ENCODE peak calls at places on chromosomes 6 and 20, in four cellular contexts. N, V, H and U are unnamed samples.

GRCh38 chr6:111795558-111795957 is 77.7 kb downstream of the FYN start:
- DNase-seq in N (no peak), V (no peak), H (no peak), U (no peak)

GRCh38 chr6:89037156-89037900 is 43.2 kb upstream of the PNRC1 start:
- DNase-seq in N (peak; percentile 31), V (no peak), H (peak; percentile 50), U (peak; percentile 73)

GRCh38 chr6:4253604-4254211 is 118.3 kb upstream of the ECI2 start:
- DNase-seq in N (peak; percentile 51), V (no peak), H (no peak), U (no peak)

GRCh38 chr6:35085359-35086281 is 55.5 kb downstream of the TCP11 start:
- DNase-seq in N (no peak), V (no peak), H (peak; percentile 52), U (no peak)

GRCh38 chr6:144675231-144675861 is 390.2 kb downstream of the UTRN start:
- DNase-seq in N (peak; percentile 45), V (peak; percentile 34), H (no peak), U (no peak)

GRCh38 chr6:51292659-51293058 is 474.0 kb downstream of the TFAP2B start:
- DNase-seq in N (no peak), V (no peak), H (no peak), U (no peak)

GRCh38 chr6:11009353-11009752 is 34.8 kb downstream of the ELOVL2 start:
- DNase-seq in N (no peak), V (no peak), H (no peak), U (no peak)

GRCh38 chr6:154815938-154816820 is 83.0 kb downstream of the SCAF8 start:
- DNase-seq in N (no peak), V (no peak), H (no peak), U (no peak)

GRCh38 chr6:38169826-38170526 is 350.4 kb downstream of the ZFAND3 start:
- DNase-seq in N (no peak), V (no peak), H (no peak), U (no peak)

GRCh38 chr6:121615493-121615892 is 180.0 kb downstream of the GJA1 start:
- DNase-seq in N (no peak), V (no peak), H (no peak), U (no peak)

GRCh38 chr6:131368077-131368911 is 204.7 kb upstream of the ARG1 start:
- DNase-seq in N (peak; percentile 67), V (peak; percentile 61), H (no peak), U (peak; percentile 20)

GRCh38 chr6:152605342-152605741 is 31.8 kb downstream of the SYNE1 start:
- DNase-seq in N (no peak), V (no peak), H (no peak), U (no peak)

GRCh38 chr6:93784794-93785757 is 365.7 kb upstream of the EPHA7 start:
- DNase-seq in N (no peak), V (no peak), H (no peak), U (no peak)

GRCh38 chr20:41927655-41928054 is 309.5 kb upstream of the CHD6 start:
- DNase-seq in N (no peak), V (no peak), H (no peak), U (no peak)

GRCh38 chr20:9203081-9203447 is 134.2 kb downstream of the PLCB4 start:
- DNase-seq in N (no peak), V (no peak), H (no peak), U (no peak)

GRCh38 chr6:2807342-2808090 is 34.1 kb downstream of the SERPINB1 start:
- DNase-seq in N (peak; percentile 27), V (no peak), H (no peak), U (no peak)
- H3K27ac ChIP-seq in N (no peak overlapping the region), V (peak overlapping the region; percentile 17), H (no peak overlapping the region), U (peak overlapping the region; percentile 23)

DNA sequence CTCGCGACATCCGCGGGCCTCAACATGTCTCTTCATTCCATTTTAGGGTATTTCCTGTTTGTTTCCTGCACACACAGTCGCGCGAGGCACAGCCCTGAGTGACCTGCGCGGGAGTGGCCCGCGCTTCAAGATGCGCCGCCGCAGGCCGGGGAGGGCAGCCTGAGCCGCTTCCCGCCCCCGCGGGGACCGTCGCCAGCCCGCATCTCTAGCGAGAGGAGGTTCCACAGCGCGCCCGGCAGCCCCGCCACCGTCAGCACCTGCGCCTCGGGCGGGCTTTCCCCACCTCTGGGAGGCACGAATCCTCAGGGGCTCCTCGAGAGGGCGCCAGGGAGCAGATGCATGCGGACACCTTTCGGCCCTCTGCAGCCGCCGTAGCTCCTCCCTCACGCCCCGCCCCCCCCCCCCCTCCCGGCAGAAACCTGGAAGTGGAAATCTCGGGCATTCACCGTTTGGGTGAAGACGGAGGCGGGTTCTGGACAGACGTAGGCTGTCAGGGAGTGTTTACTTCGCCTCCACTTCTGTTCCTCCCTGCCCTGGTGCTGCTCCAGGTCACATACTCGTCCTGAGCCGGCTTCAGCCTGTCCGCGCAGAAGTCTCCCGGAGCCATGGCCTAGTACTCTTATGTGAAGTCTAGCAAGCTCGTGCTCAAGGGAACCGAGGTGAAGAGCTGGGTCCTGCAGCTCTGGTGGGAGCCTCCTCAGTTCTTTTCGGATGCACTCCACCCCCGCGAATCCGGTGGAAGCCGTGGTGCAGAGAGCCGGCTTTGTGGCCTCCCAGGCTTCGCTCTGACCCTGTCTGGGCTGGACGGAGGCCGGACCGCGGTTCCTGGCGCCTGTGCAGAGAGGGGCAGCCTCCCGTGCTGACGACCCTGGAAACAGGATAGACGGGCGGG is 880.5 kb upstream of the DEFB115 start:
- DNase-seq in N (peak; percentile 84), V (peak; percentile 77), H (peak; percentile 68), U (peak; percentile 91)
- TF ChIP-seq CTCF in N (no peak), V (peak; percentile 80), H (peak; percentile 81), U (peak; percentile 54)

GRCh38 chr20:57690525-57690924 is 19.3 kb downstream of the PMEPA1 start:
- DNase-seq in N (no peak), V (no peak), H (no peak), U (no peak)

GRCh38 chr20:57692393-57692792 is 17.4 kb downstream of the PMEPA1 start:
- DNase-seq in N (no peak), V (no peak), H (no peak), U (no peak)

GRCh38 chr20:57688864-57689263 is 21.0 kb downstream of the PMEPA1 start:
- DNase-seq in N (no peak), V (peak; percentile 76), H (peak; percentile 83), U (peak; percentile 73)

GRCh38 chr20:57688295-57688694 is 21.5 kb downstream of the PMEPA1 start:
- DNase-seq in N (no peak), V (no peak), H (no peak), U (no peak)

GRCh38 chr20:57689745-57690481 is 19.9 kb downstream of the PMEPA1 start:
- DNase-seq in N (no peak), V (no peak), H (no peak), U (no peak)
- H3K4me1 ChIP-seq in N (peaks cover 22% of the 10 kb centered on the region), V (peaks cover 91% of the 10 kb centered on the region), H (peaks cover 86% of the 10 kb centered on the region), U (peaks cover 41% of the 10 kb centered on the region)

DNA sequence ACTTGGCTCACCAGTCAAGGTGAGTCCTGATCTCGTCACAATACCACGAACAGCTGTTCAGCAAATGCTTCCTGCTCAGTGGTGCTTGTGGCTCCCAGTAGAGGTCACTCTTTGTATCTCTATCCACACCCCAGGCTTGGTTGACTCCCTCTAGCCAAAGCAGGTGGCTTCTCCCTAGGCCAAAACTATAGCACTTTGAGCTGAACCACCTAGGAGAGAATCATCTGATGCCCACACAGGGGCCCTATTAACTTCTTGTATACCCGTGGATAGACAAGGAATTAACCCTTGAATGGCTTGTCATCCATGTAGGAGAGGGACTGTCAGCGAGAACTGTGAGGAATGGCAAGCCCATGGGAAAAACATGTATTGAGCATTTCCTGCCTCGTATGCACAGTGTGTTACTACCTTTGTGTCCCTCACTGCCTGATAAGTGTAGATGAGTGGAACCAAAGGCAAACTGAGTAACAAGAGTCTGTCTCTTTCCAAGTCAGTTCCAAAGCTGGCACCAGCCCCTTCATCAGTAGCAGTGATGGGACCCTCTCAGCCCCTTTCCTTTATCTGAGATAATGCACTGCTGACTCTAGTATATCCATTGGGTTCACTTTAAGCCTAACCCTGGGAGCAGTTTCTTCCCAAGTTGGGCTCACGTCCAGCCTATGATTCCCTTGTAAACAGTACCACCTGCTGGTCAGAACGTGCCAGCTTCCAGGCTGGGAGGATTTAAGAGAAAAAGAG is 42.5 kb downstream of the EIF2S2 start:
- DNase-seq in N (peak; percentile 74), V (peak; percentile 78), H (peak; percentile 84), U (peak; percentile 63)
- H3K27ac ChIP-seq in N (no peak overlapping the region), V (peak overlapping the region; percentile 14), H (no peak overlapping the region), U (peak overlapping the region; percentile 73)

DNA sequence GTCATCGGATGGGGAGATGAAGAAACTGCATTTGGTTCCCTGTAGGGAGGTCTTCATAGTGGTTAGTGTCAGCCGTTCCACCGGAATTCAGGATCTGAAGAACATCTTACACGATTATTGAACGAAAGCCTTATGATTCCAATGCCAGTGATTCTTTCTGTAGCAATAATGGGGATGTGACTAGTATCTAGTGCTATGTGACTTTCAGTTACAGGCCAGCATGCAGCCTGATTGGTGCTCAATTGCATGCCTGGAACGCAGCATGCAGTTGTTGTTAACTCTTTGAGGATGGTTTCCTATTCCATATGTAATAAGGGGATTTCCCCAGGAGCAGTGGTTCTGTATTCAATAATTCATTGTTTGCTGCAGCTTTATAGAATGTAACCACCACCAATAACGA is 71.6 kb upstream of the SLC22A1 start:
- DNase-seq in N (no peak), V (no peak), H (no peak), U (no peak)
- TF ChIP-seq CTCF in N (no peak), V (no peak), H (no peak), U (no peak)

DNA sequence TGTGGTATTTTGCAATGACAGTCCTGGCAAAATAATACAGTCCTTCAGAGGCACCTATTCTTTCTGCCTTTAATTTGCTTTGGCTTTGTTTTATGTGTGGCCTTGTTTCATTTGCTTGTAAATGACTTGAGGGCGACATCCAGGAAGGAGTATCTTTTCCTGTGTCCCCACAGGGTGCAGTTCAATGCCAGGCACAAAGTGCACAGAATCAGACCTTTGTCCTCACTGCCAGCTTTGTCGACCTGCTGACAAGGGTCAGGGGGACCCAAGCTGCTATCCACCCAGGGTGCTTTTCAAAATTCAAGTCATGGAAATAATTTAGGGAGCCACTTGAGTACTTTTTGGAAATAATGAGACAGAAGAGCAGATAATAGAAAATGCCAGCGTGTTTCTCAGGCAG is 37.0 kb upstream of the CDKN1A start:
- DNase-seq in N (no peak), V (no peak), H (no peak), U (no peak)
- H3K4me1 ChIP-seq in N (peaks cover 9% of the 10 kb centered on the region), V (peaks cover 11% of the 10 kb centered on the region), H (peaks cover 17% of the 10 kb centered on the region), U (peaks cover 7% of the 10 kb centered on the region)

GRCh38 chr6:63673692-63674091 is 38.1 kb downstream of the PHF3 start:
- DNase-seq in N (no peak), V (no peak), H (no peak), U (no peak)

GRCh38 chr6:63675138-63675537 is 39.5 kb downstream of the PHF3 start:
- DNase-seq in N (no peak), V (no peak), H (no peak), U (no peak)

GRCh38 chr6:63676412-63677114 is 41.0 kb downstream of the PHF3 start:
- DNase-seq in N (no peak), V (no peak), H (no peak), U (no peak)

GRCh38 chr6:63674635-63675034 is 39.0 kb downstream of the PHF3 start:
- DNase-seq in N (no peak), V (no peak), H (no peak), U (no peak)

GRCh38 chr6:63677282-63677681 is 41.7 kb downstream of the PHF3 start:
- DNase-seq in N (no peak), V (no peak), H (no peak), U (no peak)
- H3K27ac ChIP-seq in N (no peak overlapping the region), V (no peak overlapping the region), H (no peak overlapping the region), U (peak overlapping the region; percentile 11)

GRCh38 chr6:96286503-96286902 is 235.1 kb upstream of the UFL1 start:
- DNase-seq in N (no peak), V (no peak), H (no peak), U (no peak)
- TF ChIP-seq CTCF in N (no peak), V (no peak), H (no peak), U (no peak)